ENCODE peak calls at places on chromosomes 4 and X, in four cellular contexts. L is A549, O is K562, W is HepG2. B is an unnamed sample.

GRCh38 chr4:77931452-77932135 is 69.0 kb downstream of the MRPL1 start:
- DNase-seq in L (no peak), O (no peak), W (no peak), B (no peak)

GRCh38 chr4:187908079-187908501 is 87.5 kb upstream of the ZFP42 start:
- DNase-seq in L (no peak), O (no peak), W (no peak), B (no peak)

GRCh38 chr4:28146191-28146590 is 1285.5 kb downstream of the STIM2 start:
- DNase-seq in L (no peak), O (no peak), W (no peak), B (no peak)

GRCh38 chr4:168636506-168637176 is 139.8 kb downstream of the PALLD start:
- DNase-seq in L (no peak), O (no peak), W (no peak), B (no peak)

GRCh38 chr4:105191621-105192210 is 45.0 kb downstream of the TET2 start:
- DNase-seq in L (no peak), O (no peak), W (no peak), B (no peak)

GRCh38 chr4:71765837-71766236 is 18.0 kb downstream of the GC start:
- DNase-seq in L (no peak), O (no peak), W (no peak), B (no peak)

GRCh38 chr4:184624972-184625554 is 24.2 kb downstream of the CASP3 start:
- DNase-seq in L (no peak), O (no peak), W (no peak), B (no peak)

GRCh38 chrX:107596651-107597050 is 31.7 kb upstream of the PRPS1 start:
- DNase-seq in L (no peak), O (no peak), W (no peak), B (no peak)

GRCh38 chrX:21881881-21882574 is 26.2 kb downstream of the YY2 start:
- DNase-seq in L (no peak), O (no peak), W (no peak), B (no peak)

GRCh38 chrX:130770615-130771014 is 132.4 kb downstream of the ENOX2 start:
- DNase-seq in L (no peak), O (no peak), W (no peak), B (no peak)

GRCh38 chr4:152166567-152166966 is 369.3 kb downstream of the FBXW7 start:
- DNase-seq in L (no peak), O (peak), W (no peak), B (peak)

GRCh38 chr4:176492648-176493302 is 173.0 kb downstream of the SPCS3 start:
- DNase-seq in L (no peak), O (no peak), W (no peak), B (no peak)

GRCh38 chrX:103361798-103362197 is 5.5 kb downstream of the TCEAL9 start:
- DNase-seq in L (no peak), O (no peak), W (peak), B (no peak)

GRCh38 chr4:110087116-110087708 is 111.2 kb downstream of the ELOVL6 start:
- DNase-seq in L (no peak), O (no peak), W (no peak), B (no peak)
- TF ChIP-seq HMGXB4 in L (no peak), O (no peak), W (no peak), B (no peak)

GRCh38 chrX:31580227-31580626 is 508.4 kb upstream of the FTHL17 start:
- DNase-seq in L (no peak), O (no peak), W (no peak), B (no peak)

GRCh38 chrX:31580726-31581125 is 508.9 kb upstream of the FTHL17 start:
- DNase-seq in L (no peak), O (no peak), W (no peak), B (no peak)
- TF ChIP-seq MAX in L (no peak), O (no peak), W (no peak), B (no peak)

GRCh38 chrX:115900425-115900824 is 270.1 kb upstream of the AGTR2 start:
- DNase-seq in L (no peak), O (no peak), W (no peak), B (no peak)

GRCh38 chrX:115896362-115896761 is 274.2 kb upstream of the AGTR2 start:
- DNase-seq in L (no peak), O (no peak), W (no peak), B (no peak)

GRCh38 chrX:115895678-115896329 is 274.7 kb upstream of the AGTR2 start:
- DNase-seq in L (no peak), O (no peak), W (peak), B (no peak)

GRCh38 chrX:115898382-115899001 is 272.1 kb upstream of the AGTR2 start:
- DNase-seq in L (no peak), O (peak), W (peak), B (no peak)

DNA sequence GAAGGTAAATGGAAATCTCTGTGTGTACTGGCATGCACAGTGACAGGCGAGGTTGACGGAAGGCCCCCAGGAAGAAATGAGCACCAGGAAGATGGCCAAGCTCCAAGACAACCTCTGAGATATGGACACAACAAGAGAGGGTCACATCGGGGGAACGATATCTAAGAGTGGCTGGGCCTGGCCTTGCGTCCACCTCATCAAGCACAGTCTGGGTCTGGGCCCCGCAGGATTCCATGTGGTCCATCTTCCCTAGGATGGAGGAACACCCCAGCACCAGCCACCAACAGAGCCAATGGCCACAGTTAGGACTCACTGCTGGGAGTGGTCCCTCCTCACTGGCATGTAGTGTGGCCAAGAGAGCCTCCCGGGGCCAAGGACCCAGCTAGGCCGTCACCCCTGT is 272.6 kb upstream of the AGTR2 start:
- DNase-seq in L (no peak), O (no peak), W (no peak), B (no peak)
- TF ChIP-seq HMGXB4 in L (no peak), O (no peak), W (no peak), B (no peak)

GRCh38 chr4:82223715-82224114 is 150.1 kb downstream of the HNRNPD start:
- DNase-seq in L (no peak), O (no peak), W (no peak), B (no peak)
- TF ChIP-seq MAX in L (no peak), O (no peak), W (no peak), B (no peak)

GRCh38 chr4:153486281-153487151 is 20.4 kb downstream of the TMEM131L start:
- DNase-seq in L (peak), O (no peak), W (peak), B (peak)
- TF ChIP-seq HMGXB4 in L (no peak), O (no peak), W (no peak), B (no peak)